ENCODE peak calls at places on chromosomes 3 and 15, in five cellular contexts. J, A, S, H and Y are unnamed samples.

GRCh38 chr3:71453822-71454512 is 129.6 kb downstream of the FOXP1 start:
- DNase-seq in J (no peak), A (no peak), S (no peak), H (no peak), Y (no peak)

GRCh38 chr3:36729204-36730056 is 34.9 kb downstream of the DCLK3 start:
- DNase-seq in J (no peak), A (no peak), S (no peak), H (no peak), Y (no peak)

GRCh38 chr15:82802497-82802896 is 3.4 kb downstream of the FSD2 start:
- DNase-seq in J (no peak), A (no peak), S (no peak), H (no peak), Y (no peak)

GRCh38 chr3:190368871-190369270 is 19.1 kb upstream of the CLDN16 start:
- DNase-seq in J (no peak), A (no peak), S (no peak), H (no peak), Y (no peak)

GRCh38 chr3:46098319-46098761 is 71.1 kb upstream of the XCR1 start:
- DNase-seq in J (peak; percentile 53), A (no peak), S (no peak), H (peak; percentile 55), Y (peak; percentile 81)

GRCh38 chr3:119297169-119297568 is 3.0 kb downstream of the ARHGAP31 start:
- DNase-seq in J (peak; percentile 41), A (no peak), S (no peak), H (peak; percentile 60), Y (no peak)

GRCh38 chr3:31709005-31709404 is 176.3 kb downstream of the STT3B start:
- DNase-seq in J (no peak), A (no peak), S (no peak), H (no peak), Y (no peak)

GRCh38 chr3:129399895-129400357 is 28.5 kb downstream of the EFCAB12 start:
- DNase-seq in J (no peak), A (no peak), S (no peak), H (no peak), Y (no peak)

GRCh38 chr15:43125095-43125661 is 8.2 kb upstream of the TMEM62 start:
- DNase-seq in J (no peak), A (no peak), S (no peak), H (no peak), Y (no peak)

GRCh38 chr3:127226946-127227842 is 34.3 kb downstream of the PRR23E start:
- DNase-seq in J (no peak), A (no peak), S (peak; percentile 50), H (no peak), Y (no peak)